ENCODE peak calls at places on chromosomes 7 and 10, in five cellular contexts. One of them, this sample, is unnamed.

GRCh38 chr10:105950410-105950809 is 1214.1 kb downstream of the SORCS1 start:
- DNase-seq in spleen: no peak
- DNase-seq in kidney: no peak
- DNase-seq in GM23338: peak; percentile 85
- DNase-seq in H9: peak; percentile 52
- DNase-seq in this sample: no peak

GRCh38 chr10:79028456-79029010 is 40.2 kb upstream of the ZMIZ1 start:
- DNase-seq in kidney: no peak
- DNase-seq in spleen: peak; percentile 69
- DNase-seq in H9: no peak
- DNase-seq in GM23338: no peak
- DNase-seq in this sample: no peak

GRCh38 chr10:88913157-88913556 is 33.1 kb downstream of the STAMBPL1 start:
- DNase-seq in kidney: no peak
- DNase-seq in GM23338: no peak
- DNase-seq in H9: no peak
- DNase-seq in spleen: no peak
- DNase-seq in this sample: no peak

GRCh38 chr10:23171232-23171876 is 20.8 kb upstream of the PTF1A start:
- DNase-seq in kidney: no peak
- DNase-seq in spleen: no peak
- DNase-seq in GM23338: peak; percentile 85
- DNase-seq in H9: peak; percentile 65
- DNase-seq in this sample: no peak

GRCh38 chr7:1806354-1806753 is 136.3 kb downstream of the ELFN1 start:
- DNase-seq in spleen: peak; percentile 30
- DNase-seq in kidney: peak; percentile 36
- DNase-seq in GM23338: no peak
- DNase-seq in H9: no peak
- DNase-seq in this sample: no peak

GRCh38 chr7:23267357-23267756 is 20.8 kb downstream of the GPNMB start:
- DNase-seq in kidney: no peak
- DNase-seq in GM23338: no peak
- DNase-seq in spleen: no peak
- DNase-seq in H9: no peak
- DNase-seq in this sample: no peak

GRCh38 chr10:58282615-58283014 is 13.7 kb downstream of the CISD1 start:
- DNase-seq in kidney: no peak
- DNase-seq in GM23338: no peak
- DNase-seq in spleen: no peak
- DNase-seq in H9: no peak
- DNase-seq in this sample: no peak

GRCh38 chr10:110495731-110496552 is 1.8 kb upstream of the DUSP5 start:
- DNase-seq in spleen: peak; percentile 83
- DNase-seq in kidney: peak; percentile 79
- DNase-seq in H9: peak; percentile 47
- DNase-seq in GM23338: peak; percentile 62
- DNase-seq in this sample: no peak

GRCh38 chr7:80361948-80362347 is 149.9 kb downstream of the GNAT3 start:
- DNase-seq in H9: no peak
- DNase-seq in kidney: no peak
- DNase-seq in GM23338: peak; percentile 15
- DNase-seq in spleen: no peak
- DNase-seq in this sample: no peak

GRCh38 chr7:47418910-47419309 is 163.0 kb downstream of the TNS3 start:
- DNase-seq in kidney: no peak
- DNase-seq in GM23338: no peak
- DNase-seq in H9: no peak
- DNase-seq in spleen: no peak
- DNase-seq in this sample: no peak

GRCh38 chr10:11573497-11573896 is 38.0 kb downstream of the USP6NL start:
- DNase-seq in GM23338: no peak
- DNase-seq in H9: no peak
- DNase-seq in kidney: no peak
- DNase-seq in spleen: no peak
- DNase-seq in this sample: no peak

GRCh38 chr7:128362670-128363069 is 1.2 kb upstream of the PRRT4 start:
- DNase-seq in spleen: no peak
- DNase-seq in kidney: no peak
- DNase-seq in GM23338: no peak
- DNase-seq in H9: no peak
- DNase-seq in this sample: no peak

GRCh38 chr7:106287786-106288185 is 3.0 kb upstream of the NAMPT start:
- DNase-seq in spleen: no peak
- DNase-seq in H9: no peak
- DNase-seq in GM23338: no peak
- DNase-seq in kidney: no peak
- DNase-seq in this sample: no peak

GRCh38 chr10:102451105-102451969 is at the start of gene C10orf95:
- DNase-seq in H9: no peak
- DNase-seq in GM23338: peak; percentile 52
- DNase-seq in spleen: peak; percentile 81
- DNase-seq in kidney: peak; percentile 84
- DNase-seq in this sample: peak; percentile 57

GRCh38 chr10:118562877-118563276 is 32.6 kb downstream of the PRLHR start:
- DNase-seq in spleen: no peak
- DNase-seq in kidney: no peak
- DNase-seq in H9: no peak
- DNase-seq in GM23338: no peak
- DNase-seq in this sample: no peak

GRCh38 chr10:59580257-59580863 is 129.3 kb downstream of the SLC16A9 start:
- DNase-seq in kidney: no peak
- DNase-seq in GM23338: peak; percentile 60
- DNase-seq in H9: no peak
- DNase-seq in spleen: no peak
- DNase-seq in this sample: no peak

GRCh38 chr7:46854958-46855473 is 726.9 kb downstream of the TNS3 start:
- DNase-seq in kidney: no peak
- DNase-seq in spleen: no peak
- DNase-seq in GM23338: no peak
- DNase-seq in H9: no peak
- DNase-seq in this sample: no peak

GRCh38 chr10:121822724-121823123 is 105.1 kb downstream of the ATE1 start:
- DNase-seq in spleen: no peak
- DNase-seq in H9: no peak
- DNase-seq in GM23338: no peak
- DNase-seq in kidney: no peak
- DNase-seq in this sample: no peak

GRCh38 chr7:107721286-107721685 is 22.7 kb upstream of the CBLL1 start:
- DNase-seq in spleen: no peak
- DNase-seq in GM23338: no peak
- DNase-seq in H9: no peak
- DNase-seq in kidney: no peak
- DNase-seq in this sample: no peak

GRCh38 chr10:69389827-69390490 is 26.8 kb downstream of the TACR2 start:
- DNase-seq in H9: peak; percentile 88
- DNase-seq in kidney: no peak
- DNase-seq in GM23338: peak; percentile 85
- DNase-seq in spleen: no peak
- DNase-seq in this sample: no peak

GRCh38 chr10:69413221-69413865 is 3.4 kb downstream of the TACR2 start:
- DNase-seq in kidney: no peak
- DNase-seq in GM23338: peak; percentile 95
- DNase-seq in spleen: peak; percentile 66
- DNase-seq in H9: peak; percentile 89
- DNase-seq in this sample: no peak

GRCh38 chr7:50446542-50446960 is 3.6 kb downstream of the FIGNL1 start:
- DNase-seq in H9: no peak
- DNase-seq in kidney: no peak
- DNase-seq in GM23338: no peak
- DNase-seq in spleen: no peak
- DNase-seq in this sample: peak; percentile 47

GRCh38 chr7:192701-193536 is 548 bp downstream of the FAM20C start:
- DNase-seq in H9: no peak
- DNase-seq in GM23338: no peak
- DNase-seq in spleen: no peak
- DNase-seq in kidney: peak; percentile 77
- DNase-seq in this sample: no peak

GRCh38 chr10:63614371-63614891 is 93.2 kb downstream of the REEP3 start:
- DNase-seq in kidney: no peak
- DNase-seq in H9: no peak
- DNase-seq in spleen: no peak
- DNase-seq in GM23338: no peak
- DNase-seq in this sample: no peak

GRCh38 chr10:72291019-72291532 is 17.4 kb downstream of the DDIT4 start:
- DNase-seq in GM23338: no peak
- DNase-seq in kidney: no peak
- DNase-seq in H9: no peak
- DNase-seq in spleen: no peak
- DNase-seq in this sample: no peak

GRCh38 chr7:8380130-8380529 is 53.3 kb upstream of the NXPH1 start:
- DNase-seq in H9: no peak
- DNase-seq in kidney: no peak
- DNase-seq in GM23338: no peak
- DNase-seq in spleen: no peak
- DNase-seq in this sample: no peak

GRCh38 chr7:134478707-134479106 is 19.8 kb upstream of the AKR1B1 start:
- DNase-seq in spleen: no peak
- DNase-seq in kidney: no peak
- DNase-seq in H9: no peak
- DNase-seq in GM23338: no peak
- DNase-seq in this sample: no peak

GRCh38 chr10:112949128-112949823 is 771 bp upstream of the TCF7L2 start:
- DNase-seq in kidney: no peak
- DNase-seq in H9: no peak
- DNase-seq in spleen: no peak
- DNase-seq in GM23338: no peak
- DNase-seq in this sample: no peak
- H3K27ac ChIP-seq in kidney: peak overlapping the region; percentile 79
- H3K27ac ChIP-seq in H9: peak overlapping the region; percentile 57
- H3K27ac ChIP-seq in spleen: peak overlapping the region; percentile 6
- H3K27ac ChIP-seq in GM23338: peak overlapping the region; percentile 79
- H3K27ac ChIP-seq in this sample: peak overlapping the region; percentile 79

DNA sequence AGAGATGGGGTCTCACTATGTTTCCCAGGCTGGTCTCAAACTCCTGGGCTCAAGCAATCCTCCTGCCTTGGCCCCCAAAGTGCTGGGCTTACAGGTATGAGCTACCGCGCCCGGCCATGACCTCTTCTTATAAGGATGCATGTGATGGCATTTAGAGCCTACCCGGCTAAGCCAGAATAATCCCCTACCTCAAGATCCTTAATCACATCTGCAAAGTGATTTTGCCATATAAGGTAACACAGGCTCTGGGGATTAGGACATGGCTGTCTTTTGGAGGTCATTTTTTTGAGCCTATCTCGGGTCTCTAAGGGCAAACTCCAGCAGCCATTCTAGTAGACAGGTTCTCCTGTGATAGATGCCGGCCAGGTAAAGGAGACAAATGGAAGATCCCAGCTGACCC is 39.6 kb downstream of the GTF2IRD1 start:
- DNase-seq in spleen: no peak
- DNase-seq in GM23338: no peak
- DNase-seq in kidney: no peak
- DNase-seq in H9: no peak
- DNase-seq in this sample: no peak
- H3K4me1 ChIP-seq in spleen: no peaks in the 10 kb centered on the region
- H3K4me1 ChIP-seq in GM23338: no peaks in the 10 kb centered on the region
- H3K4me1 ChIP-seq in kidney: no peaks in the 10 kb centered on the region
- H3K4me1 ChIP-seq in H9: no peaks in the 10 kb centered on the region
- H3K4me1 ChIP-seq in this sample: peaks cover 7% of the 10 kb centered on the region

GRCh38 chr10:35421553-35422178 is 85.4 kb downstream of the CCNY start:
- DNase-seq in GM23338: no peak
- DNase-seq in spleen: no peak
- DNase-seq in kidney: no peak
- DNase-seq in H9: no peak
- DNase-seq in this sample: no peak

GRCh38 chr10:35424680-35425285 is 88.5 kb downstream of the CCNY start:
- DNase-seq in GM23338: no peak
- DNase-seq in H9: no peak
- DNase-seq in kidney: no peak
- DNase-seq in spleen: no peak
- DNase-seq in this sample: no peak

GRCh38 chr10:35422236-35422635 is 85.9 kb downstream of the CCNY start:
- DNase-seq in GM23338: no peak
- DNase-seq in kidney: no peak
- DNase-seq in spleen: no peak
- DNase-seq in H9: no peak
- DNase-seq in this sample: no peak

GRCh38 chr10:35425596-35425995 is 89.3 kb downstream of the CCNY start:
- DNase-seq in kidney: no peak
- DNase-seq in GM23338: no peak
- DNase-seq in H9: no peak
- DNase-seq in spleen: no peak
- DNase-seq in this sample: no peak

GRCh38 chr10:35423505-35424306 is 87.4 kb downstream of the CCNY start:
- DNase-seq in kidney: no peak
- DNase-seq in spleen: no peak
- DNase-seq in GM23338: no peak
- DNase-seq in H9: no peak
- DNase-seq in this sample: no peak
- TF ChIP-seq CTCF in kidney: no peak
- TF ChIP-seq CTCF in spleen: no peak
- TF ChIP-seq CTCF in GM23338: no peak
- TF ChIP-seq CTCF in H9: no peak
- TF ChIP-seq CTCF in this sample: no peak

DNA sequence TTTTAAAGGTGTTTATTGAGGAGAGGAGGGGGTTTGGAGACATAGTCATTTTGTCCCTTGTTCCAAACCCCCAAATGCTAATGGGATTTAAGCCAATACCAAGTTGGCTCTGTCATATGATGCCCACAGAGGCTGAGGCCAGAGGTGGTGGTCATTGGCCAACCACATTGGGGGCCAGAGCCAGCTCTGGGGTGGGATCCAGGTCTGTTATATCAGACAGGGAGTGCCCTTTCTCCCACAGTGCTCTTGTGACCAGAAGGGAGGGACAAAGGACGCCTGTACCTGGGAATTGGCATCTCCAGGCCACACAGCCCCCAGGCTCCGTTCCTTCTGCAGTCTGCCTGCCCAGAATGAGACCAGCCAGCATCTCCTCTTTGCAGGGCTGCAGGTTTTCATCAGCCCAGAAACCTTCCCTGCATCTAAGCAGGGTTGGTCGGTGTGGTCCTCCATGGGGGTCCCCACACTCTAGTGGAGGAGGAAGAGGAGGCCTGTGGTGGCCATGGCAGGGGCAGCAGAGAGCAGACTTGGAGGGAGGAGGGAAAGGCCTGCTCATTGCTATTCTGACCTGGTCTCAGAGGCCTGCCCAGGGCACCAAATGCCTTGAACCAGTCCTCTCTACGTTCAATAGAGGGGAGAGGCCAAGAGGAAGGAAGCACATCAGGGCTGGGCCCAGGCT is 17.9 kb downstream of the ADCYAP1R1 start:
- DNase-seq in spleen: peak; percentile 54
- DNase-seq in GM23338: no peak
- DNase-seq in kidney: peak; percentile 42
- DNase-seq in H9: no peak
- DNase-seq in this sample: no peak
- H3K27ac ChIP-seq in spleen: no peak overlapping the region
- H3K27ac ChIP-seq in GM23338: no peak overlapping the region
- H3K27ac ChIP-seq in kidney: no peak overlapping the region
- H3K27ac ChIP-seq in H9: no peak overlapping the region
- H3K27ac ChIP-seq in this sample: no peak overlapping the region

GRCh38 chr10:124742418-124743187 is 1.6 kb downstream of the FAM53B start:
- DNase-seq in spleen: peak; percentile 85
- DNase-seq in GM23338: peak; percentile 69
- DNase-seq in kidney: no peak
- DNase-seq in H9: no peak
- DNase-seq in this sample: peak; percentile 32
- H3K4me1 ChIP-seq in spleen: peaks cover 67% of the 10 kb centered on the region
- H3K4me1 ChIP-seq in GM23338: peaks cover 53% of the 10 kb centered on the region
- H3K4me1 ChIP-seq in kidney: peaks cover 47% of the 10 kb centered on the region
- H3K4me1 ChIP-seq in H9: peaks cover 16% of the 10 kb centered on the region
- H3K4me1 ChIP-seq in this sample: peaks cover 16% of the 10 kb centered on the region

This sample was measured in lung.